ENCODE peak calls at places on chromosomes 1 and 21, in four cellular contexts. W is hepatocyte, Q is GM23248, M is endothelial cell of umbilical vein. R is an unnamed sample.

GRCh38 chr1:166975361-166976129 is at the start of gene ILDR2:
- DNase-seq in W (peak; percentile 65), Q (peak; percentile 42), M (peak; percentile 10), R (peak; percentile 14)

GRCh38 chr1:36988311-36988710 is 46.0 kb downstream of the GRIK3 start:
- DNase-seq in W (no peak), Q (peak; percentile 11), M (no peak), R (no peak)

GRCh38 chr1:159804924-159805323 is 2.8 kb downstream of the FCRL6 start:
- DNase-seq in W (no peak), Q (peak; percentile 46), M (no peak), R (peak; percentile 45)

GRCh38 chr1:9993571-9994075 is 3.4 kb upstream of the RBP7 start:
- DNase-seq in W (no peak), Q (no peak), M (no peak), R (no peak)

GRCh38 chr1:18109058-18109755 is 1.6 kb downstream of the IGSF21 start:
- DNase-seq in W (no peak), Q (peak; percentile 24), M (no peak), R (no peak)

GRCh38 chr1:84780000-84780716 is 89.9 kb upstream of the SSX2IP start:
- DNase-seq in W (no peak), Q (peak; percentile 81), M (no peak), R (peak; percentile 76)

GRCh38 chr1:93338426-93338825 is 7.3 kb upstream of the DR1 start:
- DNase-seq in W (no peak), Q (peak; percentile 94), M (peak; percentile 66), R (peak; percentile 68)

GRCh38 chr1:35832515-35832914 is 24.7 kb downstream of the AGO4 start:
- DNase-seq in W (no peak), Q (peak; percentile 32), M (no peak), R (peak; percentile 39)

GRCh38 chr1:92488416-92488815 is 1.7 kb upstream of the GFI1 start:
- DNase-seq in W (no peak), Q (no peak), M (no peak), R (no peak)

GRCh38 chr1:183571678-183572268 is 18.5 kb downstream of the NCF2 start:
- DNase-seq in W (no peak), Q (peak; percentile 34), M (no peak), R (no peak)

GRCh38 chr1:112461200-112461871 is 47.4 kb upstream of the WNT2B start:
- DNase-seq in W (no peak), Q (peak; percentile 17), M (no peak), R (peak; percentile 26)

GRCh38 chr1:56404561-56405030 is 174.8 kb downstream of the PLPP3 start:
- DNase-seq in W (no peak), Q (no peak), M (no peak), R (no peak)

GRCh38 chr1:18662286-18662639 is 31.6 kb downstream of the PAX7 start:
- DNase-seq in W (no peak), Q (no peak), M (no peak), R (no peak)

GRCh38 chr1:229786974-229787610 is 161.0 kb downstream of the URB2 start:
- DNase-seq in W (no peak), Q (no peak), M (no peak), R (no peak)

GRCh38 chr1:68210829-68211228 is 21.5 kb downstream of the WLS start:
- DNase-seq in W (no peak), Q (no peak), M (no peak), R (no peak)

GRCh38 chr1:12369258-12369657 is 139.4 kb downstream of the VPS13D start:
- DNase-seq in W (no peak), Q (no peak), M (no peak), R (peak; percentile 69)

GRCh38 chr1:34984435-34985062 is 598 bp downstream of the TMEM35B start:
- DNase-seq in W (peak; percentile 26), Q (peak; percentile 69), M (peak; percentile 46), R (peak; percentile 27)

GRCh38 chr21:42222821-42223390 is 4.0 kb downstream of the ABCG1 start:
- DNase-seq in W (no peak), Q (no peak), M (no peak), R (no peak)

GRCh38 chr1:76832521-76832920 is 34.8 kb upstream of the ST6GALNAC5 start:
- DNase-seq in W (no peak), Q (no peak), M (no peak), R (peak; percentile 61)

GRCh38 chr1:150065184-150065871 is 2.2 kb upstream of the VPS45 start:
- DNase-seq in W (no peak), Q (peak; percentile 79), M (no peak), R (peak; percentile 59)

GRCh38 chr1:181364801-181365200 is 118.5 kb upstream of the CACNA1E start:
- DNase-seq in W (no peak), Q (no peak), M (no peak), R (no peak)

GRCh38 chr1:109804660-109805059 is 40.9 kb upstream of the EPS8L3 start:
- DNase-seq in W (no peak), Q (no peak), M (no peak), R (no peak)

GRCh38 chr21:31682625-31683024 is 23.1 kb downstream of the SOD1 start:
- DNase-seq in W (no peak), Q (no peak), M (no peak), R (no peak)

GRCh38 chr1:65104854-65105540 is 43.0 kb upstream of the AK4 start:
- DNase-seq in W (no peak), Q (peak; percentile 39), M (no peak), R (no peak)

GRCh38 chr1:243731301-243731891 is 118.6 kb downstream of the AKT3 start:
- DNase-seq in W (peak; percentile 26), Q (no peak), M (peak; percentile 32), R (no peak)
- H3K4me2 ChIP-seq in W (no peak overlapping the region), Q (no peak overlapping the region), M (no peak overlapping the region), R (no peak overlapping the region)

GRCh38 chr1:203140076-203140475 is 12.6 kb downstream of the ADORA1 start:
- DNase-seq in W (no peak), Q (no peak), M (no peak), R (no peak)

GRCh38 chr1:203142124-203142523 is 14.6 kb downstream of the ADORA1 start:
- DNase-seq in W (no peak), Q (no peak), M (no peak), R (no peak)

GRCh38 chr1:203142684-203143408 is 15.3 kb downstream of the ADORA1 start:
- DNase-seq in W (no peak), Q (no peak), M (no peak), R (no peak)

GRCh38 chr1:203143671-203144070 is 16.1 kb downstream of the ADORA1 start:
- DNase-seq in W (no peak), Q (no peak), M (no peak), R (no peak)

GRCh38 chr1:203140743-203141520 is 13.4 kb downstream of the ADORA1 start:
- DNase-seq in W (no peak), Q (no peak), M (no peak), R (no peak)
- H3K4me2 ChIP-seq in W (no peak overlapping the region), Q (no peak overlapping the region), M (no peak overlapping the region), R (no peak overlapping the region)

GRCh38 chr1:202968895-202969295 is 1.8 kb upstream of the CYB5R1 start:
- DNase-seq in W (peak; percentile 65), Q (peak; percentile 84), M (peak; percentile 62), R (peak; percentile 48)
- H3K4me2 ChIP-seq in W (peak overlapping the region; percentile 89), Q (no peak overlapping the region), M (no peak overlapping the region), R (no peak overlapping the region)

DNA sequence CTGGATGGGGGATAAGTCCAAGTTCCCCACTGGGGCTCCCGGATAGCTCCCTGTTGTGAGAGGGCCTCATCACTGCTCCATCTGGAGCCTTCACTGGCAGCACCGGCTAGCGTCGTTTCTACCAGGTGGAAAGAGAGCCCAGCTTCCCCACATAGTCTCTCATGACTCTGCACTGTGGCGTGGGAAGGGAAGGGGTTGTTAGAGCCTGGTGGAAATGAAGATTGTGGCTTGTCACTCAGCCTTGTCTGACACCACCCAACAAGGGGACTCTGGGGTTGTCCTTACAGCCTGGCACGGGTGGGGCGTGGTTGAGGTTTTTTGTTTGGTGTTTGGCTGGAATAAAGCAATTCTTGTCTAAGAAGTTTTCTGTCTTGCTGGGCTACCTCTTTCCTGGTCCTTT is 94.6 kb downstream of the ADARB1 start:
- DNase-seq in W (no peak), Q (no peak), M (no peak), R (no peak)
- H3K4me2 ChIP-seq in W (no peak overlapping the region), Q (no peak overlapping the region), M (no peak overlapping the region), R (no peak overlapping the region)

GRCh38 chr1:66725885-66726665 is 26.2 kb upstream of the DYNLT5 start:
- DNase-seq in W (peak; percentile 81), Q (peak; percentile 76), M (peak; percentile 82), R (peak; percentile 56)
- H3K4me2 ChIP-seq in W (no peak overlapping the region), Q (no peak overlapping the region), M (no peak overlapping the region), R (no peak overlapping the region)

GRCh38 chr21:17779486-17779885 is 39.7 kb downstream of the C21orf91 start:
- DNase-seq in W (no peak), Q (no peak), M (no peak), R (no peak)

GRCh38 chr21:17783003-17783402 is 36.2 kb downstream of the C21orf91 start:
- DNase-seq in W (no peak), Q (no peak), M (no peak), R (no peak)

GRCh38 chr21:17782051-17782450 is 37.1 kb downstream of the C21orf91 start:
- DNase-seq in W (no peak), Q (no peak), M (no peak), R (no peak)

GRCh38 chr21:17780539-17780938 is 38.6 kb downstream of the C21orf91 start:
- DNase-seq in W (no peak), Q (no peak), M (peak; percentile 13), R (no peak)

DNA sequence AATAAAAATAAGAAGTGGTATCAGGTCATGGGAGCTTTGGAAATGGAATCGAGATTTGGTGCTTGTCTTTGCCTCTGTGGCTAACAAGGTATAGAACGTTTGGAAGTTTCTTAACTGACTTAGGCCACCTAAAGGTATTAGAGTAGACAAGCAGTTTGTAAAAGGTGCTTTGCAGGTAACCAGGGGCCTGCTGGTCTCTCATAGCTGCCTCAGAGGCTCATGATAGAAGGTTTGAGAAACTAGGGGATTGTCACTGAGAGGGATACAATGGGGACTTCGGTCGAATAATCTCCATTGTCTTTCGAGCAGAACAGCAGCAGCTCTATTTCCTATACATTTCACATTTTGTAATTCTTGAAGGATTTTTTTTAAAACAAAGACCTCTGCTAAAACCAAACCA is 37.6 kb downstream of the C21orf91 start:
- DNase-seq in W (no peak), Q (no peak), M (no peak), R (no peak)
- H3K4me2 ChIP-seq in W (no peak overlapping the region), Q (no peak overlapping the region), M (no peak overlapping the region), R (no peak overlapping the region)

DNA sequence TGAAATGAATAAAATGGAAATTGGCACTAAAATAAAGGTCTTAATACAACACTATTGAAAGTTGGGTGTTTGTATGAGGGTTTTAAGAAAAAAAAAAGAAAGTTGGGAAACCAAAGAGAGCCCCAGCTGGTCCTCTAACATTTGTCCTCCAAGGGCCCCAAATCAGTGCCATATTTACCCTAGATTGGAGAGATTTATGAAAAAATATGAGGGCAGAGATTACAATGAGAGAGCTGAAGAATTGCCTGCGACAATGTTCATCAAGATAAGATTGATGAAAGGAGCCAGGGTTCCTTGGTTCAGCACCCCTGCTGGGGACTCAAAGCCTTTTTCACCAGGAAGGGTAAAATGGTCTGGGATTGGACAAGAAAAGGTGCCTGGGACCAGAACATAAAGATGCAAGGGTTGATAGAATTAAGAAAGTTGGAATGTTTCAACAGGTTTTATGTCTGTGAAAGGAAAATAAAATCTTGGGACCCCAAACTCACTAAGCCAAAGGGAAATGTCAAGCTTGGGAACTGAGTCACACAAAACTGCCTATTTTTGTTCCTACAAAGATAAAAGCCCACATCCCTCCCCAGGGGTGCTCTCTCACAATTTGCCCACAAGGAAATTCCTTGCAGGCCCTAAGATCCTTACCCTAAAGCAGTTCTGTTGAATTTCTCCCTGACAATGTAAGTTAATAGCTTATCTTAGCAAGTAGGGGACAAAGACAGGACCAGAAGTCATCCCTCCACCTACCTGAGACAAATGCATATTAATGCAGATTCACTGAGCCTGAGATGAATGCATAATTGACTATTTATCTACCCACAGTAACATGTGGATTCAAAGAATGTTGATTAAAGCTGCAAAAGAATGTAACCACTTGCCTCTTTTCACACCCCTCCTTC is 26.8 kb downstream of the CBR1 start:
- DNase-seq in W (no peak), Q (no peak), M (no peak), R (no peak)
- H3K4me2 ChIP-seq in W (no peak overlapping the region), Q (no peak overlapping the region), M (no peak overlapping the region), R (no peak overlapping the region)